ENCODE peak calls at places on chromosome 7, in five cellular contexts. U, Y, D, Z and K are unnamed samples. For H3K36me3, the result is how much of the 10 kb centered on the place peaks cover.

GRCh38 chr7:27647052-27647451 is 15.6 kb downstream of the HIBADH start:
- DNase-seq in D (no peak), Z (no peak), U (no peak), Y (peak), K (no peak)

GRCh38 chr7:34044319-34044643 is 138.9 kb downstream of the BMPER start:
- DNase-seq in Y (no peak), D (no peak), Z (no peak), U (no peak), K (no peak)

GRCh38 chr7:36048902-36049240 is 104.2 kb upstream of the EEPD1 start:
- DNase-seq in Z (no peak), D (no peak), U (no peak), Y (no peak), K (no peak)

GRCh38 chr7:22184549-22185199 is 172.3 kb downstream of the RAPGEF5 start:
- DNase-seq in D (no peak), Z (no peak), Y (no peak), U (no peak), K (peak)

GRCh38 chr7:108204281-108204796 is 74.2 kb upstream of the LAMB4 start:
- DNase-seq in Z (no peak), D (no peak), Y (no peak), U (no peak), K (no peak)

GRCh38 chr7:156196649-156197048 is 384.4 kb upstream of the SHH start:
- DNase-seq in D (no peak), Z (no peak), U (no peak), Y (no peak), K (no peak)

GRCh38 chr7:84783161-84783803 is 403.6 kb downstream of the SEMA3D start:
- DNase-seq in U (no peak), Y (no peak), Z (no peak), D (no peak), K (no peak)

GRCh38 chr7:96953676-96954513 is 51.5 kb upstream of the DLX6 start:
- DNase-seq in D (no peak), Z (no peak), Y (no peak), U (no peak), K (no peak)

GRCh38 chr7:120981888-120982615 is 6.5 kb upstream of the CPED1 start:
- DNase-seq in D (no peak), U (no peak), Y (no peak), Z (no peak), K (no peak)

GRCh38 chr7:158127241-158127640 is 460.4 kb downstream of the PTPRN2 start:
- DNase-seq in Z (no peak), D (no peak), U (no peak), Y (no peak), K (no peak)

GRCh38 chr7:157827045-157827862 is 490.4 kb downstream of the DNAJB6 start:
- DNase-seq in Z (no peak), D (no peak), U (no peak), Y (no peak), K (no peak)

GRCh38 chr7:24503511-24503910 is 69.7 kb upstream of the PALS2 start:
- DNase-seq in U (no peak), Y (no peak), Z (no peak), D (no peak), K (no peak)

GRCh38 chr7:127546313-127546712 is 39.1 kb downstream of the GCC1 start:
- DNase-seq in Y (no peak), D (no peak), Z (no peak), U (no peak), K (no peak)

GRCh38 chr7:2873686-2874551 is 29.8 kb upstream of the GNA12 start:
- DNase-seq in D (peak), Y (peak), U (no peak), Z (no peak), K (no peak)

GRCh38 chr7:32108651-32109050 is 38.4 kb upstream of the PDE1C start:
- DNase-seq in Z (no peak), Y (no peak), D (no peak), U (no peak), K (no peak)

GRCh38 chr7:110839866-110840265 is 251.1 kb upstream of the LRRN3 start:
- DNase-seq in D (no peak), Y (no peak), Z (no peak), U (peak), K (no peak)

GRCh38 chr7:79495544-79496272 is 42.2 kb upstream of the MAGI2 start:
- DNase-seq in Y (no peak), Z (no peak), D (no peak), U (no peak), K (no peak)

GRCh38 chr7:138982204-138982623 is 1.0 kb upstream of the KIAA1549 start:
- DNase-seq in D (no peak), Z (no peak), Y (no peak), U (no peak), K (no peak)

GRCh38 chr7:133641436-133641835 is 388.6 kb downstream of the EXOC4 start:
- DNase-seq in D (no peak), U (no peak), Z (no peak), Y (no peak), K (no peak)

GRCh38 chr7:29588900-29589696 is 25.5 kb downstream of the PRR15 start:
- DNase-seq in Y (peak), Z (peak), U (peak), D (peak), K (peak)

GRCh38 chr7:39951156-39951942 is 1.3 kb downstream of the CDK13 start:
- DNase-seq in U (peak), Z (no peak), D (peak), Y (no peak), K (peak)

GRCh38 chr7:4307645-4308590 is 374.2 kb upstream of the FOXK1 start:
- DNase-seq in Y (no peak), D (no peak), Z (no peak), U (no peak), K (no peak)

GRCh38 chr7:153297141-153297540 is 537.6 kb downstream of the ACTR3B start:
- DNase-seq in D (no peak), Y (no peak), U (no peak), Z (no peak), K (no peak)

GRCh38 chr7:136869006-136869961 is 832 bp downstream of the CHRM2 start:
- DNase-seq in D (no peak), U (no peak), Z (no peak), Y (no peak), K (no peak)

GRCh38 chr7:100836812-100837098 is 9.4 kb upstream of the EPHB4 start:
- DNase-seq in Z (no peak), Y (no peak), U (no peak), D (peak), K (no peak)

GRCh38 chr7:110754649-110755048 is 336.3 kb upstream of the LRRN3 start:
- DNase-seq in Y (no peak), Z (no peak), U (no peak), D (no peak), K (no peak)

GRCh38 chr7:89757910-89758309 is 396.4 kb upstream of the STEAP1 start:
- DNase-seq in Z (no peak), Y (no peak), U (no peak), D (no peak), K (no peak)

GRCh38 chr7:42893341-42894242 is 18.3 kb downstream of the C7orf25 start:
- DNase-seq in D (no peak), U (no peak), Z (no peak), Y (no peak), K (no peak)

GRCh38 chr7:135232087-135232486 is 1.6 kb upstream of the STRA8 start:
- DNase-seq in Y (no peak), Z (no peak), U (no peak), D (no peak), K (no peak)

GRCh38 chr7:2886900-2887299 is 42.8 kb upstream of the GNA12 start:
- DNase-seq in D (peak), Z (no peak), Y (peak), U (peak), K (peak)

GRCh38 chr7:71695189-71695588 is 563.2 kb downstream of the GALNT17 start:
- DNase-seq in Y (no peak), U (no peak), D (no peak), Z (no peak), K (no peak)

GRCh38 chr7:46559194-46559576 is 638.1 kb upstream of the IGFBP3 start:
- DNase-seq in U (no peak), D (no peak), Y (no peak), Z (no peak), K (no peak)

GRCh38 chr7:52088008-52088787 is 771.6 kb upstream of the COBL start:
- DNase-seq in Y (no peak), Z (no peak), U (no peak), D (no peak), K (no peak)

GRCh38 chr7:1535100-1535458 is 4.6 kb downstream of the MAFK start:
- DNase-seq in Z (no peak), Y (no peak), D (no peak), U (no peak), K (no peak)

GRCh38 chr7:70797109-70797514 is 334.8 kb upstream of the GALNT17 start:
- DNase-seq in Z (no peak), D (no peak), U (no peak), Y (no peak), K (no peak)

GRCh38 chr7:148835854-148836253 is 48.2 kb downstream of the EZH2 start:
- DNase-seq in D (no peak), Z (no peak), Y (no peak), U (no peak), K (no peak)

GRCh38 chr7:148831782-148832181 is 52.3 kb downstream of the EZH2 start:
- DNase-seq in D (no peak), Y (no peak), Z (no peak), U (no peak), K (no peak)

GRCh38 chr7:148830897-148831692 is 53.0 kb downstream of the EZH2 start:
- DNase-seq in Y (no peak), Z (no peak), U (no peak), D (no peak), K (no peak)

GRCh38 chr7:148838905-148839304 is 45.2 kb downstream of the EZH2 start:
- DNase-seq in Z (no peak), Y (no peak), D (no peak), U (no peak), K (no peak)

GRCh38 chr7:148834605-148835004 is 49.5 kb downstream of the EZH2 start:
- DNase-seq in Z (no peak), Y (no peak), U (no peak), D (no peak), K (no peak)
- H3K36me3 ChIP-seq in Z (under half), Y (under half), U (under half), D (half or more), K (under half)

GRCh38 chr7:74174606-74175082 is 488 bp downstream of the EIF4H start:
- DNase-seq in U (peak), D (no peak), Z (no peak), Y (no peak), K (no peak)
- TF ChIP-seq ZNF274 in U (no peak), D (no peak), Z (no peak), Y (no peak), K (no peak)

GRCh38 chr7:98250789-98251188 is 1.2 kb downstream of the TECPR1 start:
- DNase-seq in D (no peak), Z (no peak), U (no peak), Y (no peak), K (no peak)

GRCh38 chr7:98251844-98252639 is at the start of gene TECPR1:
- DNase-seq in U (peak), D (peak), Y (peak), Z (peak), K (peak)

GRCh38 chr7:98248156-98248555 is 3.9 kb downstream of the TECPR1 start:
- DNase-seq in U (no peak), Y (no peak), D (no peak), Z (no peak), K (no peak)

GRCh38 chr7:98251251-98251843 is 685 bp downstream of the TECPR1 start:
- DNase-seq in Y (no peak), Z (no peak), U (peak), D (peak), K (no peak)

GRCh38 chr7:98249106-98249505 is 2.9 kb downstream of the TECPR1 start:
- DNase-seq in Y (no peak), Z (no peak), D (no peak), U (no peak), K (no peak)
- H3K36me3 ChIP-seq in Y (under half), Z (under half), D (under half), U (under half), K (under half)

DNA sequence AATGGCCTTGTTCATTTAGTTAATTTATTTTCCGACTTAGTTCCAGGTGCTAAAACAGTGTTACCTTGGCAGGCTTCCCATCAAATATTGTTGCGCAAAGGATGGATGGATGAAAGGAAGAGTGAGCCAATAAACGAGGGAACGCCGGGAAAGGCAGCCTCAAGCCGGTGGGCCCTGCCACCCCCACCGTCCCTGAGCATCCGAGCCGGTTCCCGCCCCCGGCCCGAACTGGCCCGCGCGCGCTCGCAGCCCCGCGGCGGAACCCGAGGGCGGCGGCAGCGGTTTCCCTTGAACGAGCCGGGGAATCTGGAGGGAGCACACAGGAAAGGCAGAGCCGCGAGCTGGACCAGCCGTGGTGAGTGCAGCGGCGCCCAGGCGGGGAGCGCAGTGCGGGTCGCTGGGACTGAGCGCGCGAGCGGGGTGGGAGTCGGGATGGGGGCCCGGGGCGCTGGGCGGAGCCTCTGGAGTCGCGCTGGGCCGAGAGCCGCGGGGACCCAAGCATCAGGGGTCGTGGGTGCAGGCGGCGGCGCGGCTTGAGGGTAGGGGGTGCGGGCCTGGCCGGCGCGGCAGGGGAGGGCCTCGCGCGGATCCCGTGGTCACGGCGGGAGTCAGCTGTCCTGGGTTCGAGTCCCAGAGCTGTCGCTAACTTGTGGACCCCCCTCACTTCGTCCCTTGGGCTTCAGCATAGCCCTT is at the start of gene AGK:
- DNase-seq in U (peak), Y (peak), Z (no peak), D (peak), K (peak)
- TF ChIP-seq ZNF274 in U (peak), Y (no peak), Z (no peak), D (no peak), K (no peak)

GRCh38 chr7:149198161-149198816 is 2.9 kb downstream of the ZNF282 start:
- DNase-seq in U (no peak), D (no peak), Y (no peak), Z (no peak), K (no peak)
- H3K36me3 ChIP-seq in U (under half), D (half or more), Y (under half), Z (under half), K (half or more)